ENCODE peak calls at places on chromosomes 12 and 14, in six cellular contexts. One of them, this sample, is unnamed. For H3K4me1, the result is how much of the 10 kb centered on the place peaks cover.

GRCh38 chr12:120429368-120429767 is 8.5 kb upstream of the COX6A1 start:
- DNase-seq in psoas muscle: no peak
- DNase-seq in heart right ventricle: no peak
- DNase-seq in cardiac muscle cell: no peak
- DNase-seq in A549: no peak
- DNase-seq in MM.1S: no peak
- DNase-seq in this sample: no peak

GRCh38 chr14:65412881-65413738 is 580 bp downstream of the FUT8 start:
- DNase-seq in psoas muscle: peak
- DNase-seq in heart right ventricle: peak
- DNase-seq in cardiac muscle cell: peak
- DNase-seq in A549: peak
- DNase-seq in MM.1S: no peak
- DNase-seq in this sample: peak

GRCh38 chr12:26124491-26125450 is at the start of gene BHLHE41:
- DNase-seq in psoas muscle: peak
- DNase-seq in heart right ventricle: peak
- DNase-seq in cardiac muscle cell: peak
- DNase-seq in A549: peak
- DNase-seq in MM.1S: peak
- DNase-seq in this sample: peak

GRCh38 chr12:103640410-103640809 is 53.3 kb downstream of the STAB2 start:
- DNase-seq in psoas muscle: no peak
- DNase-seq in heart right ventricle: no peak
- DNase-seq in cardiac muscle cell: peak
- DNase-seq in A549: no peak
- DNase-seq in MM.1S: peak
- DNase-seq in this sample: no peak

GRCh38 chr12:77324763-77325468 is 259.5 kb upstream of the E2F7 start:
- DNase-seq in psoas muscle: peak
- DNase-seq in heart right ventricle: peak
- DNase-seq in cardiac muscle cell: peak
- DNase-seq in A549: peak
- DNase-seq in MM.1S: peak
- DNase-seq in this sample: peak

GRCh38 chr14:26606729-26607128 is 8.9 kb upstream of the NOVA1 start:
- DNase-seq in psoas muscle: no peak
- DNase-seq in heart right ventricle: no peak
- DNase-seq in cardiac muscle cell: peak
- DNase-seq in A549: no peak
- DNase-seq in MM.1S: no peak
- DNase-seq in this sample: no peak

GRCh38 chr12:26298785-26299621 is 103.6 kb downstream of the SSPN start:
- DNase-seq in psoas muscle: no peak
- DNase-seq in heart right ventricle: peak
- DNase-seq in cardiac muscle cell: peak
- DNase-seq in A549: peak
- DNase-seq in MM.1S: peak
- DNase-seq in this sample: no peak

GRCh38 chr14:61264022-61264571 is 17.0 kb downstream of the TMEM30B start:
- DNase-seq in psoas muscle: no peak
- DNase-seq in heart right ventricle: no peak
- DNase-seq in cardiac muscle cell: no peak
- DNase-seq in A549: no peak
- DNase-seq in MM.1S: no peak
- DNase-seq in this sample: no peak

GRCh38 chr12:110540048-110540447 is 37.9 kb downstream of the RAD9B start:
- DNase-seq in psoas muscle: no peak
- DNase-seq in heart right ventricle: no peak
- DNase-seq in cardiac muscle cell: no peak
- DNase-seq in A549: no peak
- DNase-seq in MM.1S: no peak
- DNase-seq in this sample: no peak

GRCh38 chr12:109093022-109093918 is at the start of gene ALKBH2:
- DNase-seq in psoas muscle: peak
- DNase-seq in heart right ventricle: peak
- DNase-seq in cardiac muscle cell: peak
- DNase-seq in A549: peak
- DNase-seq in MM.1S: peak
- DNase-seq in this sample: peak

GRCh38 chr14:89307409-89307808 is 109.6 kb downstream of the FOXN3 start:
- DNase-seq in psoas muscle: no peak
- DNase-seq in heart right ventricle: no peak
- DNase-seq in cardiac muscle cell: no peak
- DNase-seq in A549: no peak
- DNase-seq in MM.1S: no peak
- DNase-seq in this sample: no peak

GRCh38 chr14:29773990-29774389 is 153.7 kb downstream of the PRKD1 start:
- DNase-seq in psoas muscle: no peak
- DNase-seq in heart right ventricle: no peak
- DNase-seq in cardiac muscle cell: no peak
- DNase-seq in A549: no peak
- DNase-seq in MM.1S: peak
- DNase-seq in this sample: no peak

GRCh38 chr12:108679282-108679681 is 45.6 kb upstream of the SELPLG start:
- DNase-seq in psoas muscle: no peak
- DNase-seq in heart right ventricle: no peak
- DNase-seq in cardiac muscle cell: no peak
- DNase-seq in A549: no peak
- DNase-seq in MM.1S: peak
- DNase-seq in this sample: no peak

GRCh38 chr12:119683413-119683812 is 15.5 kb downstream of the PRKAB1 start:
- DNase-seq in psoas muscle: no peak
- DNase-seq in heart right ventricle: no peak
- DNase-seq in cardiac muscle cell: peak
- DNase-seq in A549: no peak
- DNase-seq in MM.1S: no peak
- DNase-seq in this sample: no peak

GRCh38 chr12:112023759-112024396 is 10.7 kb downstream of the ERP29 start:
- DNase-seq in psoas muscle: no peak
- DNase-seq in heart right ventricle: no peak
- DNase-seq in cardiac muscle cell: no peak
- DNase-seq in A549: no peak
- DNase-seq in MM.1S: no peak
- DNase-seq in this sample: no peak

DNA sequence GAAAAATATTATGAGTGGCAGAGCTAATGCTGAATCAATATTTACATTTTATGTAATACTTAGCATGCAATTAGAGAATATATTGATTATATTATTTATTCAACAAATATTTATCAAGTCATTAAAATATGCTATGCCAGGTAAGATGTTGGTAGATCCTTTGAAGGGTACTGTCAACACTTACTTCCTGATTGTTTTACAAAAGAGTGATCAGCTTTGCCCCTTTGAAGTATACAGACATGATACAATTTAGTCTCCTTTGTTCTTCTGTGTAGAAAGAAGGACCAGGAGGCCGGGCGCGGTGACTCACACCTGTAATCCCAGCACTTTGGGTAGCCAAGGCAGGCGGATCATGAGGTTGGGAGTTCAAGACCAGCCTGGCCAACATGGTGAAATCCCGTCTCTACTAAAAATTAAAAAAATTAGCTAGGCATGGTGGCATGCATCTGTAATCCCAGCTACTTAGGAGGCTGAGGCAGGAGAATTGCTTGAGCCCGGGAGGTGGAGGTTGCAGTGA is 73.9 kb upstream of the IFNG-AS1 start:
- DNase-seq in psoas muscle: no peak
- DNase-seq in heart right ventricle: no peak
- DNase-seq in cardiac muscle cell: no peak
- DNase-seq in A549: no peak
- DNase-seq in MM.1S: no peak
- DNase-seq in this sample: no peak
- H3K4me1 ChIP-seq in psoas muscle: under half
- H3K4me1 ChIP-seq in heart right ventricle: under half
- H3K4me1 ChIP-seq in cardiac muscle cell: under half
- H3K4me1 ChIP-seq in A549: under half
- H3K4me1 ChIP-seq in MM.1S: under half
- H3K4me1 ChIP-seq in this sample: under half

GRCh38 chr12:121946313-121947025 is 28.1 kb downstream of the CFAP251 start:
- DNase-seq in psoas muscle: no peak
- DNase-seq in heart right ventricle: no peak
- DNase-seq in cardiac muscle cell: no peak
- DNase-seq in A549: no peak
- DNase-seq in MM.1S: no peak
- DNase-seq in this sample: no peak

GRCh38 chr12:121953293-121953692 is 34.9 kb downstream of the CFAP251 start:
- DNase-seq in psoas muscle: no peak
- DNase-seq in heart right ventricle: no peak
- DNase-seq in cardiac muscle cell: no peak
- DNase-seq in A549: no peak
- DNase-seq in MM.1S: no peak
- DNase-seq in this sample: no peak

GRCh38 chr12:121947966-121948365 is 29.6 kb downstream of the CFAP251 start:
- DNase-seq in psoas muscle: no peak
- DNase-seq in heart right ventricle: no peak
- DNase-seq in cardiac muscle cell: no peak
- DNase-seq in A549: no peak
- DNase-seq in MM.1S: no peak
- DNase-seq in this sample: no peak

GRCh38 chr12:121953695-121954094 is 35.3 kb downstream of the CFAP251 start:
- DNase-seq in psoas muscle: no peak
- DNase-seq in heart right ventricle: no peak
- DNase-seq in cardiac muscle cell: no peak
- DNase-seq in A549: no peak
- DNase-seq in MM.1S: no peak
- DNase-seq in this sample: no peak

GRCh38 chr12:121949643-121950397 is 31.4 kb downstream of the CFAP251 start:
- DNase-seq in psoas muscle: no peak
- DNase-seq in heart right ventricle: no peak
- DNase-seq in cardiac muscle cell: peak
- DNase-seq in A549: no peak
- DNase-seq in MM.1S: no peak
- DNase-seq in this sample: no peak
- H3K4me3 ChIP-seq in psoas muscle: no peak
- H3K4me3 ChIP-seq in heart right ventricle: no peak
- H3K4me3 ChIP-seq in cardiac muscle cell: no peak
- H3K4me3 ChIP-seq in A549: no peak
- H3K4me3 ChIP-seq in MM.1S: no peak
- H3K4me3 ChIP-seq in this sample: no peak

DNA sequence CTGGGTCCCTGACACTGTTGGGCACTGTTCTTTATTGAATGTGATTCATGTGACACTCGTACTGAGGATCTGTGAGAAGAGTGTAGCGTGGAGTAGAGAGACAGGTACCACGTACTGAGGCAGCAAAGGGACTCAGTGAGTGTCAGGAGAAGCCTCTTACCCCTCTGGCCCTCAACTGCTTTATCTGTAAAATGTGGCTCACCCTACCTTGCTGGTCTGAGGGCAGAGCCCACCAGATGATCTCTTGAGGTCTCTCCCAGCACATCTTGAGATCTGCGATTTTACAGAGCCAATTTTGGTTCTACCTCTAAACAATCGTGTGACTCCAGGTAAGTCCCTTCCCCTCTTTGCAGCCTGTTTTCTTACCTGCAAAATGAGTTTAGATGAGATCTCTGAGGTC is 3.1 kb downstream of the CEBPE start:
- DNase-seq in psoas muscle: no peak
- DNase-seq in heart right ventricle: no peak
- DNase-seq in cardiac muscle cell: no peak
- DNase-seq in A549: no peak
- DNase-seq in MM.1S: no peak
- DNase-seq in this sample: no peak
- H3K4me1 ChIP-seq in psoas muscle: under half
- H3K4me1 ChIP-seq in heart right ventricle: under half
- H3K4me1 ChIP-seq in cardiac muscle cell: under half
- H3K4me1 ChIP-seq in A549: under half
- H3K4me1 ChIP-seq in MM.1S: under half
- H3K4me1 ChIP-seq in this sample: under half

GRCh38 chr12:47318963-47319362 is 239.2 kb upstream of the AMIGO2 start:
- DNase-seq in psoas muscle: no peak
- DNase-seq in heart right ventricle: no peak
- DNase-seq in cardiac muscle cell: no peak
- DNase-seq in A549: no peak
- DNase-seq in MM.1S: no peak
- DNase-seq in this sample: no peak

GRCh38 chr12:47316609-47317049 is 236.9 kb upstream of the AMIGO2 start:
- DNase-seq in psoas muscle: no peak
- DNase-seq in heart right ventricle: no peak
- DNase-seq in cardiac muscle cell: peak
- DNase-seq in A549: no peak
- DNase-seq in MM.1S: no peak
- DNase-seq in this sample: no peak

GRCh38 chr12:47321436-47321835 is 241.7 kb upstream of the AMIGO2 start:
- DNase-seq in psoas muscle: no peak
- DNase-seq in heart right ventricle: no peak
- DNase-seq in cardiac muscle cell: no peak
- DNase-seq in A549: no peak
- DNase-seq in MM.1S: no peak
- DNase-seq in this sample: no peak

GRCh38 chr12:47319746-47320145 is 240.0 kb upstream of the AMIGO2 start:
- DNase-seq in psoas muscle: no peak
- DNase-seq in heart right ventricle: no peak
- DNase-seq in cardiac muscle cell: no peak
- DNase-seq in A549: no peak
- DNase-seq in MM.1S: no peak
- DNase-seq in this sample: no peak

GRCh38 chr12:47317182-47317915 is 237.6 kb upstream of the AMIGO2 start:
- DNase-seq in psoas muscle: no peak
- DNase-seq in heart right ventricle: no peak
- DNase-seq in cardiac muscle cell: no peak
- DNase-seq in A549: no peak
- DNase-seq in MM.1S: peak
- DNase-seq in this sample: no peak
- H3K4me3 ChIP-seq in psoas muscle: no peak
- H3K4me3 ChIP-seq in heart right ventricle: peak
- H3K4me3 ChIP-seq in cardiac muscle cell: no peak
- H3K4me3 ChIP-seq in A549: no peak
- H3K4me3 ChIP-seq in MM.1S: peak
- H3K4me3 ChIP-seq in this sample: no peak

GRCh38 chr12:96099986-96100385 is 64.6 kb upstream of the LTA4H start:
- DNase-seq in psoas muscle: no peak
- DNase-seq in heart right ventricle: no peak
- DNase-seq in cardiac muscle cell: no peak
- DNase-seq in A549: no peak
- DNase-seq in MM.1S: no peak
- DNase-seq in this sample: no peak

GRCh38 chr12:96103067-96103650 is 67.8 kb upstream of the LTA4H start:
- DNase-seq in psoas muscle: no peak
- DNase-seq in heart right ventricle: peak
- DNase-seq in cardiac muscle cell: peak
- DNase-seq in A549: no peak
- DNase-seq in MM.1S: no peak
- DNase-seq in this sample: peak

GRCh38 chr12:96098631-96099030 is 63.2 kb upstream of the LTA4H start:
- DNase-seq in psoas muscle: no peak
- DNase-seq in heart right ventricle: no peak
- DNase-seq in cardiac muscle cell: no peak
- DNase-seq in A549: no peak
- DNase-seq in MM.1S: no peak
- DNase-seq in this sample: no peak

GRCh38 chr12:96101806-96102205 is 66.4 kb upstream of the LTA4H start:
- DNase-seq in psoas muscle: no peak
- DNase-seq in heart right ventricle: no peak
- DNase-seq in cardiac muscle cell: no peak
- DNase-seq in A549: no peak
- DNase-seq in MM.1S: no peak
- DNase-seq in this sample: no peak

GRCh38 chr12:96099431-96099830 is 64.0 kb upstream of the LTA4H start:
- DNase-seq in psoas muscle: no peak
- DNase-seq in heart right ventricle: no peak
- DNase-seq in cardiac muscle cell: no peak
- DNase-seq in A549: no peak
- DNase-seq in MM.1S: no peak
- DNase-seq in this sample: no peak
- H3K4me1 ChIP-seq in psoas muscle: under half
- H3K4me1 ChIP-seq in heart right ventricle: under half
- H3K4me1 ChIP-seq in cardiac muscle cell: under half
- H3K4me1 ChIP-seq in A549: under half
- H3K4me1 ChIP-seq in MM.1S: under half
- H3K4me1 ChIP-seq in this sample: under half